ENCODE peak calls at places on chromosome 9, in four cellular contexts. One of them, this sample, is unnamed.

GRCh38 chr9:134193912-134194535 is 29.7 kb upstream of the RNU6ATAC start:
- DNase-seq in foreskin keratinocyte: no peak
- DNase-seq in GM12865: no peak
- DNase-seq in GM12864: no peak
- DNase-seq in this sample: no peak

GRCh38 chr9:1429328-1429727 is 379.2 kb downstream of the DMRT2 start:
- DNase-seq in GM12865: peak; percentile 15
- DNase-seq in GM12864: no peak
- DNase-seq in foreskin keratinocyte: no peak
- DNase-seq in this sample: peak; percentile 4

GRCh38 chr9:7879551-7880245 is 80.1 kb upstream of the DMAC1 start:
- DNase-seq in foreskin keratinocyte: peak; percentile 46
- DNase-seq in GM12864: no peak
- DNase-seq in GM12865: peak; percentile 1
- DNase-seq in this sample: peak; percentile 86

GRCh38 chr9:122354536-122355199 is 16.2 kb upstream of the PTGS1 start:
- DNase-seq in GM12865: no peak
- DNase-seq in GM12864: no peak
- DNase-seq in foreskin keratinocyte: no peak
- DNase-seq in this sample: no peak

GRCh38 chr9:5718296-5719032 is 89.6 kb downstream of the RIC1 start:
- DNase-seq in GM12864: no peak
- DNase-seq in GM12865: no peak
- DNase-seq in foreskin keratinocyte: no peak
- DNase-seq in this sample: no peak

GRCh38 chr9:121688149-121688680 is 36.8 kb downstream of the DAB2IP start:
- DNase-seq in GM12864: no peak
- DNase-seq in foreskin keratinocyte: no peak
- DNase-seq in GM12865: no peak
- DNase-seq in this sample: no peak

GRCh38 chr9:92308893-92309292 is 15.4 kb upstream of the IARS1 start:
- DNase-seq in foreskin keratinocyte: no peak
- DNase-seq in GM12865: peak; percentile 10
- DNase-seq in GM12864: no peak
- DNase-seq in this sample: no peak

GRCh38 chr9:89877051-89878002 is 272.5 kb downstream of the GADD45G start:
- DNase-seq in GM12864: no peak
- DNase-seq in foreskin keratinocyte: no peak
- DNase-seq in GM12865: no peak
- DNase-seq in this sample: no peak

GRCh38 chr9:98970532-98971041 is 26.9 kb downstream of the COL15A1 start:
- DNase-seq in GM12864: no peak
- DNase-seq in GM12865: no peak
- DNase-seq in foreskin keratinocyte: no peak
- DNase-seq in this sample: no peak

GRCh38 chr9:73141282-73141681 is 10.4 kb upstream of the ANXA1 start:
- DNase-seq in foreskin keratinocyte: no peak
- DNase-seq in GM12864: no peak
- DNase-seq in GM12865: no peak
- DNase-seq in this sample: no peak

GRCh38 chr9:27528886-27529315 is 713 bp downstream of the MOB3B start:
- DNase-seq in foreskin keratinocyte: peak; percentile 76
- DNase-seq in GM12864: no peak
- DNase-seq in GM12865: peak; percentile 56
- DNase-seq in this sample: no peak

GRCh38 chr9:37839491-37840461 is 39.2 kb downstream of the DCAF10 start:
- DNase-seq in GM12865: no peak
- DNase-seq in foreskin keratinocyte: peak; percentile 37
- DNase-seq in GM12864: no peak
- DNase-seq in this sample: no peak

GRCh38 chr9:136095028-136095494 is at the start of gene NACC2:
- DNase-seq in GM12865: no peak
- DNase-seq in GM12864: no peak
- DNase-seq in foreskin keratinocyte: no peak
- DNase-seq in this sample: no peak

GRCh38 chr9:138077898-138078540 is 200.4 kb downstream of the CACNA1B start:
- DNase-seq in foreskin keratinocyte: no peak
- DNase-seq in GM12864: no peak
- DNase-seq in GM12865: no peak
- DNase-seq in this sample: no peak

GRCh38 chr9:36584626-36585460 is 12.1 kb downstream of the MELK start:
- DNase-seq in foreskin keratinocyte: peak; percentile 86
- DNase-seq in GM12864: no peak
- DNase-seq in GM12865: no peak
- DNase-seq in this sample: no peak

GRCh38 chr9:116549061-116549664 is 137.9 kb upstream of the TRIM32 start:
- DNase-seq in foreskin keratinocyte: peak; percentile 90
- DNase-seq in GM12864: no peak
- DNase-seq in GM12865: no peak
- DNase-seq in this sample: peak; percentile 88

GRCh38 chr9:4506490-4506889 is 16.2 kb downstream of the SLC1A1 start:
- DNase-seq in GM12864: no peak
- DNase-seq in foreskin keratinocyte: no peak
- DNase-seq in GM12865: peak; percentile 16
- DNase-seq in this sample: no peak

GRCh38 chr9:132748450-132748849 is 78.2 kb downstream of the GTF3C4 start:
- DNase-seq in GM12865: no peak
- DNase-seq in foreskin keratinocyte: no peak
- DNase-seq in GM12864: no peak
- DNase-seq in this sample: no peak

GRCh38 chr9:93061791-93062299 is 3.3 kb downstream of the SUSD3 start:
- DNase-seq in GM12864: no peak
- DNase-seq in GM12865: peak; percentile 85
- DNase-seq in foreskin keratinocyte: no peak
- DNase-seq in this sample: no peak

GRCh38 chr9:134923466-134923865 is 5.8 kb upstream of the FCN1 start:
- DNase-seq in foreskin keratinocyte: no peak
- DNase-seq in GM12865: no peak
- DNase-seq in GM12864: no peak
- DNase-seq in this sample: no peak

GRCh38 chr9:19441730-19442129 is 32.9 kb downstream of the ACER2 start:
- DNase-seq in foreskin keratinocyte: no peak
- DNase-seq in GM12864: no peak
- DNase-seq in GM12865: peak; percentile 47
- DNase-seq in this sample: no peak

GRCh38 chr9:98572054-98572627 is 136.6 kb downstream of the GABBR2 start:
- DNase-seq in foreskin keratinocyte: no peak
- DNase-seq in GM12865: no peak
- DNase-seq in GM12864: no peak
- DNase-seq in this sample: no peak

GRCh38 chr9:109246533-109246932 is 74.3 kb downstream of the EPB41L4B start:
- DNase-seq in foreskin keratinocyte: no peak
- DNase-seq in GM12865: no peak
- DNase-seq in GM12864: no peak
- DNase-seq in this sample: no peak

GRCh38 chr9:85483214-85483613 is 258.5 kb downstream of the AGTPBP1 start:
- DNase-seq in GM12865: no peak
- DNase-seq in foreskin keratinocyte: no peak
- DNase-seq in GM12864: no peak
- DNase-seq in this sample: no peak

GRCh38 chr9:120878188-120879130 is 1.5 kb upstream of the PHF19 start:
- DNase-seq in foreskin keratinocyte: no peak
- DNase-seq in GM12864: no peak
- DNase-seq in GM12865: peak; percentile 40
- DNase-seq in this sample: no peak

GRCh38 chr9:13513710-13514444 is 234.4 kb upstream of the MPDZ start:
- DNase-seq in foreskin keratinocyte: peak; percentile 98
- DNase-seq in GM12865: no peak
- DNase-seq in GM12864: no peak
- DNase-seq in this sample: no peak

GRCh38 chr9:130570200-130570599 is 9.2 kb upstream of the FUBP3 start:
- DNase-seq in GM12864: no peak
- DNase-seq in GM12865: no peak
- DNase-seq in foreskin keratinocyte: peak; percentile 15
- DNase-seq in this sample: peak; percentile 14

GRCh38 chr9:129675656-129676055 is 10.2 kb downstream of the PRRX2 start:
- DNase-seq in GM12864: no peak
- DNase-seq in GM12865: no peak
- DNase-seq in foreskin keratinocyte: no peak
- DNase-seq in this sample: no peak

GRCh38 chr9:109179801-109180523 is 12.9 kb upstream of the FRRS1L start:
- DNase-seq in foreskin keratinocyte: no peak
- DNase-seq in GM12865: no peak
- DNase-seq in GM12864: no peak
- DNase-seq in this sample: no peak

GRCh38 chr9:136975624-136976023 is 1.7 kb upstream of the PTGDS start:
- DNase-seq in GM12864: no peak
- DNase-seq in GM12865: peak; percentile 44
- DNase-seq in foreskin keratinocyte: no peak
- DNase-seq in this sample: no peak

GRCh38 chr9:136792321-136793062 is 1.3 kb downstream of the TMEM141 start:
- DNase-seq in foreskin keratinocyte: no peak
- DNase-seq in GM12864: no peak
- DNase-seq in GM12865: no peak
- DNase-seq in this sample: no peak

GRCh38 chr9:106588601-106589000 is 274.4 kb upstream of the ZNF462 start:
- DNase-seq in GM12864: no peak
- DNase-seq in foreskin keratinocyte: peak; percentile 98
- DNase-seq in GM12865: no peak
- DNase-seq in this sample: peak; percentile 64

GRCh38 chr9:134149380-134149779 is 13.5 kb downstream of the WDR5 start:
- DNase-seq in GM12864: no peak
- DNase-seq in foreskin keratinocyte: no peak
- DNase-seq in GM12865: no peak
- DNase-seq in this sample: no peak

GRCh38 chr9:92592946-92593860 is 57.4 kb upstream of the ECM2 start:
- DNase-seq in GM12864: no peak
- DNase-seq in GM12865: no peak
- DNase-seq in foreskin keratinocyte: no peak
- DNase-seq in this sample: no peak

GRCh38 chr9:4170231-4170630 is 129.6 kb downstream of the GLIS3 start:
- DNase-seq in foreskin keratinocyte: peak; percentile 3
- DNase-seq in GM12864: no peak
- DNase-seq in GM12865: no peak
- DNase-seq in this sample: no peak

GRCh38 chr9:97501177-97501971 is at the start of gene TMOD1:
- DNase-seq in foreskin keratinocyte: peak; percentile 22
- DNase-seq in GM12864: peak; percentile 47
- DNase-seq in GM12865: peak; percentile 88
- DNase-seq in this sample: no peak
- TF ChIP-seq CTCF in foreskin keratinocyte: peak; percentile 37
- TF ChIP-seq CTCF in GM12864: peak; percentile 24
- TF ChIP-seq CTCF in GM12865: peak; percentile 35
- TF ChIP-seq CTCF in this sample: no peak

DNA sequence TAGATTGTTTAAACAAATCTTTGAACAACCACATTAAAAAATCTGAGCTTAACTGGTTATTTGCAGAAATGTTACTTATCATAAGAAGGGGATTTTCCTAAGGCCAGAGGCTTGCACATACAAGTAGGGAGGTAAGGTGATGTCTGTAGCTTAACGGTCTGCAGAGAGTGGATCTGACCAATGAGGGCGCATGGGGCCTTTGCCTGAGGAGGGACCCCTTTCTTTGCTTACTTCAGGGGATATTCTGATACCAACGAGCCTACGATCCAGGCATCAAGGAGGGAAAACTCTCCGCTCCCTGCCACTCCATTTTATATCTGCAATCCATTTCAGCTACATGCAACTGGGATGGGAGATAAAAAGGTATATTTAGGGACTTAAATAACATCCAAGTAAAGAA is 92.2 kb downstream of the CRB2 start:
- DNase-seq in GM12865: no peak
- DNase-seq in foreskin keratinocyte: no peak
- DNase-seq in GM12864: no peak
- DNase-seq in this sample: no peak
- TF ChIP-seq CTCF in GM12865: no peak
- TF ChIP-seq CTCF in foreskin keratinocyte: no peak
- TF ChIP-seq CTCF in GM12864: no peak
- TF ChIP-seq CTCF in this sample: no peak

DNA sequence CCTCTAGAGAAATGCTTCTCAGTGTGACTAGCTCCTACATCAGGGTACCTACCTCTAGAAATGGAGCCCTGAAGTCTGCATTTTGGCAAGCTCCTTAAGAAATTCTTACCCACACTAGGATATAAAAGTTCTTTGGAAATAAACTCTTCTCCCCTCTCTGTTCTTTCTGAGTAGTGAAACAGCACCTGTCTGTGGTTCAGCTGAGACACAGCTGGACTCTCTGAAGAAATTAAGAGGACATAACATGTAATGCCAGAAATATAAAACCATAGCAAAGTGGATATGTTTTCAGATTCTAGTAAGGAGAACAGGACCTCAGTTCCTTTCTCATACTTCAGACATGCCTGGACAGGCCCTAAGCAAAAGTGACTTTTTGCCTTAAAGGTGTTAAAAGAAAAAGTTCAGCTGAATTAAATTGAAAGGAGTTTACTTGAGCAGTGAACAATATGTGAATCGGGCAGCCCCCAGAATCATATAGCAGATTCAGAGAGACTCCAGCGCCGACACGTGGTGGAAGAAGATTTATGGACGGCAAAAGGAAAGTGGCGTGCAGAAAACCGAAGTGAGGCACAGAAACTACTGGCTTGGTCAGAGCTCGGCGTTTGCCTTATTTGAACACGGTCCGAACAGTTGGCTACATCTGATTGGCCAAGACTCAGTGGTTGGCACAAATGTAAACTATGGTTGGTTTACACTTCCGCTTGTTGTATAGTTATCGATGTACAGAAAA is 64.5 kb downstream of the PRKACG start:
- DNase-seq in GM12865: peak; percentile 51
- DNase-seq in GM12864: no peak
- DNase-seq in foreskin keratinocyte: peak; percentile 32
- DNase-seq in this sample: no peak
- TF ChIP-seq CTCF in GM12865: peak; percentile 17
- TF ChIP-seq CTCF in GM12864: peak; percentile 39
- TF ChIP-seq CTCF in foreskin keratinocyte: peak; percentile 41
- TF ChIP-seq CTCF in this sample: no peak

GRCh38 chr9:71627537-71627936 is 140.8 kb downstream of the CEMIP2 start:
- DNase-seq in GM12865: no peak
- DNase-seq in GM12864: no peak
- DNase-seq in foreskin keratinocyte: no peak
- DNase-seq in this sample: no peak

GRCh38 chr9:71629816-71630215 is 138.5 kb downstream of the CEMIP2 start:
- DNase-seq in foreskin keratinocyte: no peak
- DNase-seq in GM12865: no peak
- DNase-seq in GM12864: no peak
- DNase-seq in this sample: no peak

GRCh38 chr9:71630371-71630770 is 137.9 kb downstream of the CEMIP2 start:
- DNase-seq in foreskin keratinocyte: no peak
- DNase-seq in GM12864: no peak
- DNase-seq in GM12865: no peak
- DNase-seq in this sample: no peak

GRCh38 chr9:71626395-71626794 is 141.9 kb downstream of the CEMIP2 start:
- DNase-seq in foreskin keratinocyte: peak; percentile 65
- DNase-seq in GM12865: no peak
- DNase-seq in GM12864: no peak
- DNase-seq in this sample: no peak

DNA sequence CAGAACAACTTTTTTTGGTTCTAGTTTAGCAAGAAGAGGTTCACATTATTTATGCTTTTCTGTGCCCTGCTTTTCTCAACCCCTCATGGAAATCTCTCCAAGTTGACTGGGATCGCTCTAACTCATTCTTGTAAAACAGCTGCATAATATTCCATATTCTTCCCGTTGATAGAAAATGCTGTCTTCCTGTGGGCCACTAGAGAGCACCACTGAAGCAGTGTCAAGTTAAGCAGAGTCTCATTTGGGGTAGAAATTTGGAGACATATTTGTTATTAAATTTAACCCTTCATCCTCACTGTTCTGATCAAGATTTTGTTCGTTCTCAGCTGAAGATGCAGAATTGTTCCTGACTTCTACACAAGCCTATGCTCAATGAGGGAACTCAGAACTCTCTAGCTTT is 140.1 kb downstream of the CEMIP2 start:
- DNase-seq in GM12864: no peak
- DNase-seq in GM12865: no peak
- DNase-seq in foreskin keratinocyte: no peak
- DNase-seq in this sample: no peak
- TF ChIP-seq CTCF in GM12864: no peak
- TF ChIP-seq CTCF in GM12865: no peak
- TF ChIP-seq CTCF in foreskin keratinocyte: peak; percentile 59
- TF ChIP-seq CTCF in this sample: no peak

This sample was measured in kidney epithelial cell.